ENCODE peak calls at places on chromosomes 5 and 9, in seven cellular contexts. One of them, this sample, is unnamed.

GRCh38 chr9:86632537-86632936 is 278.3 kb upstream of the TUT7 start:
- DNase-seq in HCT116: no peak
- DNase-seq in endothelial cell of umbilical vein: no peak
- DNase-seq in HL-60: no peak
- DNase-seq in sigmoid colon: no peak
- DNase-seq in breast epithelium: no peak
- DNase-seq in prostate gland: no peak
- DNase-seq in this sample: no peak

GRCh38 chr5:56470007-56470406 is 236.9 kb upstream of the ANKRD55 start:
- DNase-seq in HCT116: no peak
- DNase-seq in endothelial cell of umbilical vein: no peak
- DNase-seq in HL-60: no peak
- DNase-seq in sigmoid colon: no peak
- DNase-seq in breast epithelium: no peak
- DNase-seq in prostate gland: no peak
- DNase-seq in this sample: no peak

GRCh38 chr5:180297587-180298282 is 5.9 kb upstream of the MAPK9 start:
- DNase-seq in HCT116: no peak
- DNase-seq in endothelial cell of umbilical vein: no peak
- DNase-seq in HL-60: no peak
- DNase-seq in sigmoid colon: no peak
- DNase-seq in breast epithelium: no peak
- DNase-seq in prostate gland: no peak
- DNase-seq in this sample: no peak

GRCh38 chr9:72703574-72703973 is 182.2 kb downstream of the TMC1 start:
- DNase-seq in HCT116: no peak
- DNase-seq in endothelial cell of umbilical vein: no peak
- DNase-seq in HL-60: no peak
- DNase-seq in sigmoid colon: no peak
- DNase-seq in breast epithelium: no peak
- DNase-seq in prostate gland: no peak
- DNase-seq in this sample: no peak

GRCh38 chr9:133772581-133772980 is 34.4 kb upstream of the SARDH start:
- DNase-seq in HCT116: no peak
- DNase-seq in endothelial cell of umbilical vein: no peak
- DNase-seq in HL-60: no peak
- DNase-seq in sigmoid colon: no peak
- DNase-seq in breast epithelium: no peak
- DNase-seq in prostate gland: no peak
- DNase-seq in this sample: no peak

GRCh38 chr9:124468061-124468740 is 17.9 kb downstream of the ADGRD2 start:
- DNase-seq in HCT116: no peak
- DNase-seq in endothelial cell of umbilical vein: no peak
- DNase-seq in HL-60: peak
- DNase-seq in sigmoid colon: no peak
- DNase-seq in breast epithelium: no peak
- DNase-seq in prostate gland: no peak
- DNase-seq in this sample: no peak

GRCh38 chr5:138968601-138969000 is 93.5 kb upstream of the LRRTM2 start:
- DNase-seq in HCT116: no peak
- DNase-seq in endothelial cell of umbilical vein: no peak
- DNase-seq in HL-60: no peak
- DNase-seq in sigmoid colon: no peak
- DNase-seq in breast epithelium: no peak
- DNase-seq in prostate gland: no peak
- DNase-seq in this sample: no peak

GRCh38 chr9:118558026-118558425 is 811.2 kb downstream of the BRINP1 start:
- DNase-seq in HCT116: no peak
- DNase-seq in endothelial cell of umbilical vein: no peak
- DNase-seq in HL-60: no peak
- DNase-seq in sigmoid colon: no peak
- DNase-seq in breast epithelium: no peak
- DNase-seq in prostate gland: no peak
- DNase-seq in this sample: no peak

GRCh38 chr5:98638111-98638510 is 135.4 kb upstream of the RGMB start:
- DNase-seq in HCT116: no peak
- DNase-seq in endothelial cell of umbilical vein: no peak
- DNase-seq in HL-60: no peak
- DNase-seq in sigmoid colon: no peak
- DNase-seq in breast epithelium: no peak
- DNase-seq in prostate gland: no peak
- DNase-seq in this sample: no peak

GRCh38 chr5:152405145-152405544 is at the start of gene NMUR2:
- DNase-seq in HCT116: no peak
- DNase-seq in endothelial cell of umbilical vein: no peak
- DNase-seq in HL-60: no peak
- DNase-seq in sigmoid colon: no peak
- DNase-seq in breast epithelium: no peak
- DNase-seq in prostate gland: no peak
- DNase-seq in this sample: no peak

GRCh38 chr5:41219655-41220269 is 6.4 kb upstream of the C6 start:
- DNase-seq in HCT116: no peak
- DNase-seq in endothelial cell of umbilical vein: no peak
- DNase-seq in HL-60: no peak
- DNase-seq in sigmoid colon: no peak
- DNase-seq in breast epithelium: no peak
- DNase-seq in prostate gland: no peak
- DNase-seq in this sample: no peak

GRCh38 chr5:10987881-10988504 is 227.0 kb upstream of the DAP start:
- DNase-seq in HCT116: peak
- DNase-seq in endothelial cell of umbilical vein: peak
- DNase-seq in HL-60: peak
- DNase-seq in sigmoid colon: no peak
- DNase-seq in breast epithelium: peak
- DNase-seq in prostate gland: peak
- DNase-seq in this sample: peak

GRCh38 chr9:120764476-120764875 is 28.7 kb downstream of the FBXW2 start:
- DNase-seq in HCT116: no peak
- DNase-seq in endothelial cell of umbilical vein: no peak
- DNase-seq in HL-60: no peak
- DNase-seq in sigmoid colon: no peak
- DNase-seq in breast epithelium: no peak
- DNase-seq in prostate gland: no peak
- DNase-seq in this sample: peak

GRCh38 chr9:118643118-118643517 is 726.1 kb downstream of the BRINP1 start:
- DNase-seq in HCT116: no peak
- DNase-seq in endothelial cell of umbilical vein: no peak
- DNase-seq in HL-60: no peak
- DNase-seq in sigmoid colon: no peak
- DNase-seq in breast epithelium: no peak
- DNase-seq in prostate gland: no peak
- DNase-seq in this sample: peak

GRCh38 chr9:69894720-69895119 is 74.1 kb downstream of the CFAP95 start:
- DNase-seq in HCT116: no peak
- DNase-seq in endothelial cell of umbilical vein: no peak
- DNase-seq in HL-60: no peak
- DNase-seq in sigmoid colon: no peak
- DNase-seq in breast epithelium: no peak
- DNase-seq in prostate gland: no peak
- DNase-seq in this sample: no peak

GRCh38 chr5:81151546-81151945 is 81.6 kb upstream of the CKMT2 start:
- DNase-seq in HCT116: no peak
- DNase-seq in endothelial cell of umbilical vein: peak
- DNase-seq in HL-60: no peak
- DNase-seq in sigmoid colon: no peak
- DNase-seq in breast epithelium: no peak
- DNase-seq in prostate gland: no peak
- DNase-seq in this sample: no peak

GRCh38 chr9:98429613-98430012 is 174.2 kb upstream of the TBC1D2 start:
- DNase-seq in HCT116: no peak
- DNase-seq in endothelial cell of umbilical vein: no peak
- DNase-seq in HL-60: peak
- DNase-seq in sigmoid colon: no peak
- DNase-seq in breast epithelium: no peak
- DNase-seq in prostate gland: no peak
- DNase-seq in this sample: peak

GRCh38 chr5:168467755-168468280 is 18.5 kb upstream of the RARS1 start:
- DNase-seq in HCT116: no peak
- DNase-seq in endothelial cell of umbilical vein: no peak
- DNase-seq in HL-60: no peak
- DNase-seq in sigmoid colon: no peak
- DNase-seq in breast epithelium: no peak
- DNase-seq in prostate gland: no peak
- DNase-seq in this sample: no peak

GRCh38 chr5:168086104-168086610 is 205.3 kb upstream of the WWC1 start:
- DNase-seq in HCT116: no peak
- DNase-seq in endothelial cell of umbilical vein: no peak
- DNase-seq in HL-60: no peak
- DNase-seq in sigmoid colon: peak
- DNase-seq in breast epithelium: no peak
- DNase-seq in prostate gland: peak
- DNase-seq in this sample: no peak

GRCh38 chr5:163867738-163868137 is 362.3 kb downstream of the MAT2B start:
- DNase-seq in HCT116: no peak
- DNase-seq in endothelial cell of umbilical vein: peak
- DNase-seq in HL-60: no peak
- DNase-seq in sigmoid colon: no peak
- DNase-seq in breast epithelium: no peak
- DNase-seq in prostate gland: no peak
- DNase-seq in this sample: no peak

GRCh38 chr9:25003686-25004085 is 458.0 kb upstream of the IZUMO3 start:
- DNase-seq in HCT116: no peak
- DNase-seq in endothelial cell of umbilical vein: no peak
- DNase-seq in HL-60: no peak
- DNase-seq in sigmoid colon: no peak
- DNase-seq in breast epithelium: no peak
- DNase-seq in prostate gland: no peak
- DNase-seq in this sample: no peak
- TF ChIP-seq CTCF in HCT116: no peak
- TF ChIP-seq CTCF in endothelial cell of umbilical vein: no peak
- TF ChIP-seq CTCF in HL-60: no peak
- TF ChIP-seq CTCF in sigmoid colon: no peak
- TF ChIP-seq CTCF in breast epithelium: no peak
- TF ChIP-seq CTCF in prostate gland: no peak
- TF ChIP-seq CTCF in this sample: no peak

DNA sequence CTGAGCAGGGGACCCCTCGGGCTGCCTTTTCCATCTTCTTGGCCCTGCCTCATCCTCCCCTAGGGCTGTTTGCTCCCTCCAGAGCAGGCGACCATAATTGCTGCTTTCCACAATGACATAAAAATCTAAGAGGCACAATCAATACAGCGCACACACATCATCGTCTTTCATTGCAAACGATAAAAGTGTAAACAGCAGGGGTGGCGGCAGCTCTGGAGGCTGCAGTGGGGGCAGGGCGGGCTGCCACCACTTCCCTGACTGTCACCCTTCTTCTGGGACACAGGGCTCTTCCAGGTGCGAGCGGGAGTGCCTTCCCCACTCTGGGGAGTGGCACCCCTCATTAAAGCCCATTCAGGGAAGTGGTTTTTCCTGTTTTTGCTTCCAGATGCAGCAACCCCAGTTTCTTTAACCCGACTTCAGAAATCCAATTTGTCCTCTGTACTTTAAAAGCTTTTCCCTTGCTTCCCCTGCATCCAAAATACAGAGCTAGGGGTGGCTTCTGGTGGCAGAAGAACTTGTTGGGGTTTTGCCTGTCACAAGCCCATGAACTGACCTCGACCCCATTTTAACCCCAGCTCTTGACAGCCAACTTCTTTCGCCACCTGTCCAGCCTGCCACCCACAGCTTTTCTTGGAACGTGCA is 45.7 kb downstream of the TSPAN17 start:
- DNase-seq in HCT116: no peak
- DNase-seq in endothelial cell of umbilical vein: no peak
- DNase-seq in HL-60: no peak
- DNase-seq in sigmoid colon: no peak
- DNase-seq in breast epithelium: no peak
- DNase-seq in prostate gland: no peak
- DNase-seq in this sample: no peak
- TF ChIP-seq POLR2AphosphoS5 in HCT116: no peak
- TF ChIP-seq POLR2AphosphoS5 in endothelial cell of umbilical vein: no peak
- TF ChIP-seq POLR2AphosphoS5 in HL-60: no peak
- TF ChIP-seq POLR2AphosphoS5 in sigmoid colon: no peak
- TF ChIP-seq POLR2AphosphoS5 in breast epithelium: no peak
- TF ChIP-seq POLR2AphosphoS5 in prostate gland: no peak
- TF ChIP-seq POLR2AphosphoS5 in this sample: no peak

GRCh38 chr5:102451082-102451481 is 47.7 kb downstream of the SLCO6A1 start:
- DNase-seq in HCT116: no peak
- DNase-seq in endothelial cell of umbilical vein: no peak
- DNase-seq in HL-60: no peak
- DNase-seq in sigmoid colon: no peak
- DNase-seq in breast epithelium: no peak
- DNase-seq in prostate gland: no peak
- DNase-seq in this sample: no peak

GRCh38 chr5:102450313-102450990 is 48.3 kb downstream of the SLCO6A1 start:
- DNase-seq in HCT116: peak
- DNase-seq in endothelial cell of umbilical vein: no peak
- DNase-seq in HL-60: peak
- DNase-seq in sigmoid colon: peak
- DNase-seq in breast epithelium: no peak
- DNase-seq in prostate gland: no peak
- DNase-seq in this sample: no peak

DNA sequence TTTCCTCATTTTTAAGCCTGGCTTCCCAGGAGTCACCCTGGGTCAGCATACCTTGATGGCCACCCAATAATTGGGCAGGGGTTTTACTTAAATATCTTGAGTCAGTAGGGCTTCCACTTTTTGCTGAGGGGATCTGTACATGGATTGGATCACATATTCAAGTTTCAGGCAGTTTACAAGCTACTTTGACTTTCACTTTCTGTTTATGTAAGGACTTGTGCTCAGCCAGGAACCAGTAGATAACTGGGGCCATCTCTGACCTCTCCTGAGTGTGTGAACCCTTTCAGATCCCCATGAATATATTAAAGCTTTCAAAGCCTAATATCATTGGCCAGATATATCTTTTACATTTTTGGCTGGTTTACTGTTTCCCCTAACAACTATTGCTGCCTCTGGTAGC is 45.1 kb downstream of the SLCO6A1 start:
- DNase-seq in HCT116: no peak
- DNase-seq in endothelial cell of umbilical vein: no peak
- DNase-seq in HL-60: no peak
- DNase-seq in sigmoid colon: no peak
- DNase-seq in breast epithelium: no peak
- DNase-seq in prostate gland: no peak
- DNase-seq in this sample: no peak
- H3K4me3 ChIP-seq in HCT116: no peak
- H3K4me3 ChIP-seq in endothelial cell of umbilical vein: no peak
- H3K4me3 ChIP-seq in HL-60: no peak
- H3K4me3 ChIP-seq in sigmoid colon: no peak
- H3K4me3 ChIP-seq in breast epithelium: no peak
- H3K4me3 ChIP-seq in prostate gland: no peak
- H3K4me3 ChIP-seq in this sample: no peak

GRCh38 chr5:150000261-150000989 is at the start of the genes HMGXB3 and TIGD6:
- DNase-seq in HCT116: peak
- DNase-seq in endothelial cell of umbilical vein: peak
- DNase-seq in HL-60: peak
- DNase-seq in sigmoid colon: peak
- DNase-seq in breast epithelium: peak
- DNase-seq in prostate gland: peak
- DNase-seq in this sample: peak
- TF ChIP-seq CTCF in HCT116: no peak
- TF ChIP-seq CTCF in endothelial cell of umbilical vein: peak
- TF ChIP-seq CTCF in HL-60: no peak
- TF ChIP-seq CTCF in sigmoid colon: no peak
- TF ChIP-seq CTCF in breast epithelium: peak
- TF ChIP-seq CTCF in prostate gland: peak
- TF ChIP-seq CTCF in this sample: no peak

This sample was measured in upper lobe of left lung.